ENCODE peak calls at places on chromosomes 12 and 14, in nine cellular contexts. M is NCI-H2227 treated with DMSO at 0.1 percent for 48 hours; F is choroid plexus epithelial cell; U is activated T-helper 1 cell treated with anti-CD3 and anti-CD28 coated beads, Interleukin-2, amount 50 U/mL, for 16 hours; N is nephron progenitor cell; Y is Daoy; R is activated CD8-positive, alpha-beta memory T cell treated with anti-CD3 and anti-CD28 coated beads for 1 hour; B is SW480; V is activated CD4-positive, alpha-beta T cell treated with anti-CD3 and anti-CD28 coated beads for 36 hours. S is an unnamed sample.

GRCh38 chr12:102539651-102540553 is 59.5 kb upstream of the IGF1 start:
- DNase-seq in B (peak; percentile 37), M (no peak), F (peak; percentile 66), Y (peak; percentile 91), U (no peak), V (no peak), R (no peak), N (peak; percentile 12), S (no peak)

GRCh38 chr12:15797818-15798217 is 8.6 kb upstream of the EPS8 start:
- DNase-seq in V (no peak), R (no peak), F (no peak), B (no peak), Y (no peak), N (no peak), M (peak; percentile 12), U (no peak), S (no peak)

GRCh38 chr12:67698711-67699603 is 50.4 kb downstream of the DYRK2 start:
- DNase-seq in N (no peak), M (no peak), V (peak; percentile 76), R (no peak), B (no peak), F (peak; percentile 40), U (no peak), Y (peak; percentile 86), S (peak; percentile 23)

GRCh38 chr14:56608682-56609081 is 29.1 kb downstream of the TMEM260 start:
- DNase-seq in V (no peak), Y (no peak), N (no peak), R (no peak), M (no peak), F (peak; percentile 43), B (peak; percentile 66), U (no peak), S (no peak)

GRCh38 chr12:8699714-8700113 is 1.9 kb downstream of the RIMKLB start:
- DNase-seq in U (no peak), M (no peak), B (no peak), N (no peak), F (no peak), R (no peak), Y (no peak), V (no peak), S (no peak)

GRCh38 chr12:52025301-52026172 is 18.8 kb downstream of the TAMALIN start:
- DNase-seq in Y (peak; percentile 87), U (peak; percentile 70), N (peak; percentile 87), V (peak; percentile 91), M (peak; percentile 93), B (peak; percentile 96), F (peak; percentile 88), R (peak; percentile 75), S (peak; percentile 74)

GRCh38 chr12:47878918-47879481 is 25.8 kb downstream of the VDR start:
- DNase-seq in F (no peak), N (no peak), V (no peak), Y (no peak), B (no peak), U (no peak), M (no peak), R (no peak), S (no peak)

GRCh38 chr12:42076976-42077375 is 67.7 kb downstream of the GXYLT1 start:
- DNase-seq in V (no peak), N (no peak), R (no peak), B (no peak), Y (no peak), M (no peak), U (no peak), F (no peak), S (no peak)

GRCh38 chr12:75378354-75378753 is 12.5 kb upstream of the GLIPR1L2 start:
- DNase-seq in Y (no peak), B (no peak), U (no peak), M (no peak), N (no peak), V (no peak), F (peak; percentile 16), R (no peak), S (no peak)

GRCh38 chr12:120684523-120684932 is 2.4 kb upstream of the MLEC start:
- DNase-seq in Y (no peak), N (no peak), U (no peak), B (no peak), R (no peak), V (peak; percentile 31), F (peak; percentile 43), M (no peak), S (no peak)

GRCh38 chr12:78402366-78403134 is 462.0 kb upstream of the SYT1 start:
- DNase-seq in R (no peak), V (no peak), N (no peak), Y (no peak), B (no peak), U (no peak), F (peak; percentile 6), M (no peak), S (no peak)

GRCh38 chr14:71632440-71632946 is 299.7 kb upstream of the RGS6 start:
- DNase-seq in Y (no peak), R (no peak), F (no peak), B (no peak), N (no peak), V (no peak), M (no peak), U (no peak), S (no peak)

GRCh38 chr14:68546839-68547238 is 246.0 kb downstream of the ZFP36L1 start:
- DNase-seq in N (no peak), V (no peak), M (no peak), F (peak; percentile 87), Y (peak; percentile 63), U (no peak), R (no peak), B (peak; percentile 45), S (no peak)

GRCh38 chr12:26612203-26612602 is 220.8 kb downstream of the ITPR2 start:
- DNase-seq in B (peak; percentile 63), R (no peak), U (no peak), V (no peak), Y (no peak), F (no peak), M (no peak), N (no peak), S (no peak)

GRCh38 chr14:29805415-29806123 is 122.1 kb downstream of the PRKD1 start:
- DNase-seq in N (no peak), F (peak; percentile 99), V (peak; percentile 8), M (no peak), R (no peak), B (peak; percentile 28), Y (peak; percentile 81), U (no peak), S (no peak)

GRCh38 chr14:77825895-77826519 is 26.1 kb downstream of the ADCK1 start:
- DNase-seq in Y (no peak), R (no peak), N (no peak), B (no peak), U (no peak), F (no peak), M (no peak), V (no peak), S (no peak)

GRCh38 chr12:104303538-104304151 is at the start of gene EID3:
- DNase-seq in R (peak; percentile 77), Y (peak; percentile 40), N (peak; percentile 75), F (peak; percentile 82), M (peak; percentile 95), V (peak; percentile 95), B (no peak), U (peak; percentile 77), S (peak; percentile 78)

S was measured in T-cell.